ENCODE peak calls at places on chromosomes 2 and 18, in four cellular contexts. One of them, this sample, is unnamed.

GRCh38 chr2:203739351-203739750 is 32.9 kb downstream of the CD28 start:
- DNase-seq in spleen: no peak
- DNase-seq in cardiac muscle cell: no peak
- DNase-seq in skeletal muscle cell: no peak
- DNase-seq in this sample: no peak

GRCh38 chr18:54794819-54795218 is 33.5 kb upstream of the RAB27B start:
- DNase-seq in spleen: no peak
- DNase-seq in cardiac muscle cell: no peak
- DNase-seq in skeletal muscle cell: no peak
- DNase-seq in this sample: no peak

GRCh38 chr2:135255208-135255607 is 203.1 kb downstream of the RAB3GAP1 start:
- DNase-seq in spleen: no peak
- DNase-seq in cardiac muscle cell: no peak
- DNase-seq in skeletal muscle cell: no peak
- DNase-seq in this sample: no peak

GRCh38 chr2:128726911-128727310 is 408.2 kb upstream of the HS6ST1 start:
- DNase-seq in spleen: no peak
- DNase-seq in cardiac muscle cell: no peak
- DNase-seq in skeletal muscle cell: no peak
- DNase-seq in this sample: no peak

GRCh38 chr2:118166242-118166641 is 78.0 kb downstream of the INSIG2 start:
- DNase-seq in spleen: no peak
- DNase-seq in cardiac muscle cell: no peak
- DNase-seq in skeletal muscle cell: no peak
- DNase-seq in this sample: no peak

GRCh38 chr18:23191952-23192662 is 56.8 kb downstream of the CABLES1 start:
- DNase-seq in spleen: peak; percentile 61
- DNase-seq in cardiac muscle cell: no peak
- DNase-seq in skeletal muscle cell: peak; percentile 85
- DNase-seq in this sample: peak; percentile 61

GRCh38 chr2:44245068-44245861 is 30.0 kb upstream of the SLC3A1 start:
- DNase-seq in spleen: no peak
- DNase-seq in cardiac muscle cell: no peak
- DNase-seq in skeletal muscle cell: no peak
- DNase-seq in this sample: no peak

GRCh38 chr2:216775043-216775453 is 79.7 kb upstream of the IGFBP5 start:
- DNase-seq in spleen: no peak
- DNase-seq in cardiac muscle cell: peak; percentile 25
- DNase-seq in skeletal muscle cell: peak; percentile 89
- DNase-seq in this sample: peak; percentile 86

GRCh38 chr2:31725444-31725843 is 144.7 kb upstream of the SRD5A2 start:
- DNase-seq in spleen: no peak
- DNase-seq in cardiac muscle cell: no peak
- DNase-seq in skeletal muscle cell: no peak
- DNase-seq in this sample: no peak

GRCh38 chr2:195445639-195446038 is 211.4 kb upstream of the SLC39A10 start:
- DNase-seq in spleen: no peak
- DNase-seq in cardiac muscle cell: no peak
- DNase-seq in skeletal muscle cell: peak; percentile 4
- DNase-seq in this sample: no peak

GRCh38 chr18:11279461-11279860 is 130.1 kb upstream of the PIEZO2 start:
- DNase-seq in spleen: no peak
- DNase-seq in cardiac muscle cell: no peak
- DNase-seq in skeletal muscle cell: no peak
- DNase-seq in this sample: peak; percentile 92

GRCh38 chr2:219396863-219397457 is 9.2 kb upstream of the DNPEP start:
- DNase-seq in spleen: no peak
- DNase-seq in cardiac muscle cell: no peak
- DNase-seq in skeletal muscle cell: no peak
- DNase-seq in this sample: no peak

GRCh38 chr18:9826666-9827065 is 59.1 kb upstream of the TXNDC2 start:
- DNase-seq in spleen: no peak
- DNase-seq in cardiac muscle cell: no peak
- DNase-seq in skeletal muscle cell: no peak
- DNase-seq in this sample: no peak

GRCh38 chr18:54192900-54193299 is 31.6 kb downstream of the MBD2 start:
- DNase-seq in spleen: no peak
- DNase-seq in cardiac muscle cell: no peak
- DNase-seq in skeletal muscle cell: no peak
- DNase-seq in this sample: no peak

GRCh38 chr2:229408356-229408755 is 137.3 kb upstream of the PID1 start:
- DNase-seq in spleen: no peak
- DNase-seq in cardiac muscle cell: no peak
- DNase-seq in skeletal muscle cell: peak; percentile 88
- DNase-seq in this sample: peak; percentile 81

GRCh38 chr2:158745067-158745865 is 49.9 kb upstream of the DAPL1 start:
- DNase-seq in spleen: no peak
- DNase-seq in cardiac muscle cell: peak; percentile 78
- DNase-seq in skeletal muscle cell: no peak
- DNase-seq in this sample: no peak